ENCODE peak calls at places on chromosomes 2 and 18, in seven cellular contexts. I is HCT116, G is K562, W is HepG2, Y is H1, H is GM12878, P is SK-N-SH. U is an unnamed sample.

GRCh38 chr2:147464737-147465437 is 379.9 kb upstream of the ACVR2A start:
- DNase-seq in W (peak), G (no peak), P (no peak), H (no peak), Y (no peak), I (no peak), U (no peak)

GRCh38 chr18:57113783-57114465 is 33.0 kb upstream of the BOD1L2 start:
- DNase-seq in Y (no peak), H (no peak), W (no peak), G (no peak), I (no peak), P (no peak), U (no peak)

GRCh38 chr2:96940991-96941775 is 45.2 kb downstream of the FAM178B start:
- DNase-seq in P (no peak), I (no peak), W (no peak), G (no peak), H (no peak), Y (no peak), U (no peak)

GRCh38 chr18:10286580-10287150 is 167.8 kb upstream of the APCDD1 start:
- DNase-seq in Y (no peak), G (no peak), P (no peak), H (no peak), I (no peak), W (no peak), U (no peak)

GRCh38 chr2:77149565-77149964 is 372.6 kb downstream of the LRRTM4 start:
- DNase-seq in I (no peak), G (no peak), Y (no peak), W (no peak), P (no peak), H (no peak), U (no peak)

GRCh38 chr2:200703132-200703925 is 108.4 kb upstream of the BZW1 start:
- DNase-seq in Y (no peak), W (peak), P (peak), G (no peak), I (peak), H (peak), U (peak)

GRCh38 chr2:239737144-239737463 is 288.0 kb downstream of the NDUFA10 start:
- DNase-seq in H (no peak), Y (no peak), P (no peak), G (no peak), I (no peak), W (no peak), U (no peak)

GRCh38 chr2:217402622-217403383 is 542.9 kb upstream of the TNP1 start:
- DNase-seq in P (no peak), Y (no peak), H (no peak), G (peak), W (no peak), I (no peak), U (no peak)

GRCh38 chr18:7325126-7325430 is 94.2 kb downstream of the LRRC30 start:
- DNase-seq in Y (no peak), I (no peak), P (no peak), H (no peak), W (no peak), G (no peak), U (no peak)

DNA sequence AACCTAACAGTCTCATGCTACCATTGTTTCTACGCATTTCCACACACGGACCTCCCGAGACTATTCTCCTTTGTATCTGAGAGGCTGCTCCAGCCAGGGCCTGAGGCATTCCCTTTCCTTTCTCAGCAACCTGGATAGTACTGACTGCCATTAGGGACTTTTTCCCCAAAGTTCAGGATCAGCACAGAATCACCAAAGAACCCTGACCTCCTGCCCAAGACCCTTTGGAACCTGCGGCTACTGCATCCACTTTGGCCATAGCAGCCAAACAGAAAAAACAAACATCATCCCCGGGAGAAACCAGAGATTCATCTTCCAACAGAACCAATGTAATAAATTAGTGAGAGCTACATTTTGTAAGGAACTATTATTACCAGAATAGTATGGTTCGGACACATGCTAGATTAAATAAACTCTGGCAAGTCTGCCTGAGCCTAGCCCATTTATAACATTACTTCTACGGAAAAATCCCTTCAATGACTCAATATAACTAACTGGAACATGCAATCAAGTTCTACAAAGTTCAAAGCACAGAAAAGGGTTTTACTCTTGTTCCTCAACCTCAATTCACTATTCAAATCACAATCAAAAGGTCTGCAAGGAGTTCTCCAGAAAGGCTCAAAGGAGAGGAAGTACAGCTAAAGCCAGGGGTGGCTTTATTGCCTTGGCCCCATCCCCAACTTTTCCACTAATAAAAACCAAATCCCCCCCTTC is 51.8 kb downstream of the LPIN2 start:
- DNase-seq in H (no peak), P (no peak), G (no peak), Y (no peak), W (no peak), I (no peak), U (no peak)
- TF ChIP-seq JUND in H (no peak), P (no peak), G (no peak), Y (no peak), W (no peak), I (no peak), U (no peak)

GRCh38 chr2:133837441-133838090 is 269.3 kb upstream of the NCKAP5 start:
- DNase-seq in I (no peak), Y (no peak), H (no peak), G (no peak), W (no peak), P (no peak), U (no peak)
- TF ChIP-seq JUND in I (no peak), Y (no peak), H (no peak), G (no peak), W (no peak), P (peak), U (no peak)

DNA sequence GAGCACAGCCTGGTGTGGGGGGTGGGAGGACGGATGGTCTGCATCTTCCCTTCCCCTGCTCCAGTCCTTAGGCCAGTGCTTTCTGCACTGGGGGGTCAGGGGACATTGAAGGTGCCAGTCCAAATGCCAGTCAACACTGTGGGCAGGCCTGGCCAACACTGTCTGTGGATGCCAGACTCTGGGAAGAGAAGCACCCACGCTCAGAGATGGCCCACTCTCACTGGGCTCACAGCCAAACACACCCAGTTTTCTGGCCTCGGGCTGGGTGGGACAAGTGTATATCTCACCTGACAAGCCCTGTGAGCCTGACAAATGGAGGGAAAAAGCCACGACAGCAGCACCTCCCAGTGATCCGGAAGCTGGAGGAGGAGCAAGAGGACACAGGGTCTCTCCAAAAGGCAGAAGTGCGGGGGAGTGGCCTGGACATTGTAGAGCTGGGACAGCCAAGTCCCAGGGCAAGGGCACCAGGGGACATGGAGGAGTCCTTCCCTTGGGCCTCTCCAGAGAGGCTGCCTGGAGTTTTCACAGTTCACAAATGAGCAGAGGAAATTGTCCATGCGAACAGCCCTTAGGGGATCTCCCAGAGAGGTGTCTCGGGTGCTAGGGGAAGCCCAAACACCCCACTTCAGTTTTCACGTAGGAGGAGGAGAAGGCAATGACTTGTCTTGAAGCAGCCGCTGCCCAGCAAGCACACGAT is 79.3 kb downstream of the SDC1 start:
- DNase-seq in G (peak), P (no peak), I (no peak), Y (no peak), H (peak), W (no peak), U (no peak)
- TF ChIP-seq JUND in G (no peak), P (no peak), I (no peak), Y (no peak), H (no peak), W (no peak), U (no peak)

GRCh38 chr2:158717366-158718195 is 77.5 kb upstream of the DAPL1 start:
- DNase-seq in H (no peak), W (no peak), G (no peak), Y (no peak), P (no peak), I (no peak), U (no peak)
- TF ChIP-seq JUND in H (no peak), W (no peak), G (no peak), Y (no peak), P (no peak), I (no peak), U (no peak)

GRCh38 chr18:48217306-48218250 is 191.6 kb downstream of the ZBTB7C start:
- DNase-seq in Y (no peak), W (no peak), H (no peak), I (no peak), G (no peak), P (no peak), U (no peak)
- TF ChIP-seq JUND in Y (no peak), W (no peak), H (no peak), I (no peak), G (no peak), P (no peak), U (no peak)

DNA sequence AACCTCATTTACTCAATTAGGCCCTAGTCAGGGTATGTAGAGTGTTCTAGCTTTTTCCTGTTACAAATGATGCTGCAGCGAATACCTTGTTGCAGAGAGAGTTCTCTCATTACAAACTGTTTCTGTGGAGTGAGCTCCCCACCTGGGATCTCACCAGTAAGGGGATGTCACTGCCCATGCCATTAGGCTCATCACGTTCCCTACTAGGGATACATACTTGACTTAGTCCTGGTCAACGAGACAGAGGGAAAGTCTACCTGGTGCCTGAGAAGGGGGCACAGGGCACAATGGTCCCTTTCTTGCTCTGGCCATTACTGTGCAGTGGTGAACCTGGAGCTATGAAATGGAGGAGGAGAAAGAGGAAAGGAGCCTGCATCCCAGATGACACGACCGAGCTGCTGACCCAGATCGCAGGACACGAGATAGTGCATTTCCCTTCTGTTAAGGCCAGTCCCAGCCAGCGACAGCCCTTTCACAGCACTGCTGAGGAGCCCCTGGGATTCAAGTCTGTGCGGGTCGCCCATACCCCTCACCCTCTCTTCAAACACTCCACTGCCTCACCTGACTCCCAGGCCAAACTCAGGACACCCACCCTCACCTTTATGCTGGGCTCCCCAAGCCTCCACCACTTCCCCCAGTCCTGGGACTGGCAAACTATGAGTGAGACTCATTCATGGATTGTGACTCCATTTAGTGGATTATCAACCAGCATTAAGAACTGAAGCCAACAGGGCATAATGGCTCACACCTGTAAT is 16.0 kb downstream of the MALL start:
- DNase-seq in G (no peak), I (no peak), W (no peak), P (no peak), Y (no peak), H (no peak), U (no peak)
- TF ChIP-seq JUND in G (no peak), I (no peak), W (no peak), P (no peak), Y (no peak), H (no peak), U (no peak)

U was measured in T47D.